ENCODE peak calls at places on chromosomes 12 and 14, in eight cellular contexts. L, Z, O, M, P, E, U and S are unnamed samples.

GRCh38 chr14:32524609-32525391 is 195.7 kb downstream of the AKAP6 start:
- DNase-seq in M (no peak), U (no peak), E (no peak), L (no peak), Z (no peak), P (peak), O (no peak), S (peak)

GRCh38 chr14:26385302-26385701 is 212.5 kb downstream of the NOVA1 start:
- DNase-seq in E (no peak), M (no peak), L (no peak), P (no peak), O (no peak), U (no peak), Z (no peak), S (no peak)

GRCh38 chr14:22939684-22940083 is 10.5 kb upstream of the PRMT5 start:
- DNase-seq in E (no peak), L (no peak), P (peak), M (no peak), O (peak), U (no peak), Z (no peak), S (no peak)

GRCh38 chr12:6090786-6091185 is 33.7 kb downstream of the VWF start:
- DNase-seq in E (no peak), O (no peak), Z (peak), P (peak), U (no peak), M (no peak), L (no peak), S (peak)

GRCh38 chr12:19576421-19576925 is 137.2 kb downstream of the AEBP2 start:
- DNase-seq in P (peak), Z (no peak), M (no peak), O (no peak), L (no peak), U (no peak), E (no peak), S (no peak)

GRCh38 chr12:2900642-2901041 is 10.0 kb downstream of the TULP3 start:
- DNase-seq in M (no peak), E (no peak), P (no peak), O (no peak), L (no peak), Z (no peak), U (no peak), S (no peak)

GRCh38 chr12:25583545-25583944 is 30.5 kb upstream of the LMNTD1 start:
- DNase-seq in Z (no peak), P (peak), M (no peak), U (no peak), E (no peak), O (peak), L (no peak), S (peak)

GRCh38 chr14:100692859-100693558 is 33.7 kb upstream of the DLK1 start:
- DNase-seq in M (peak), O (peak), L (peak), E (no peak), U (no peak), P (peak), Z (no peak), S (peak)

GRCh38 chr14:103628221-103628683 is 759 bp upstream of the KLC1 start:
- DNase-seq in U (peak), E (peak), Z (peak), O (peak), P (peak), L (no peak), M (peak), S (peak)

GRCh38 chr12:92059976-92060375 is 85.7 kb downstream of the BTG1 start:
- DNase-seq in U (no peak), O (peak), L (no peak), Z (no peak), E (no peak), M (no peak), P (peak), S (peak)
- TF ChIP-seq CTCF in U (no peak), O (no peak), L (no peak), Z (no peak), E (no peak), M (no peak), P (no peak), S (no peak)

DNA sequence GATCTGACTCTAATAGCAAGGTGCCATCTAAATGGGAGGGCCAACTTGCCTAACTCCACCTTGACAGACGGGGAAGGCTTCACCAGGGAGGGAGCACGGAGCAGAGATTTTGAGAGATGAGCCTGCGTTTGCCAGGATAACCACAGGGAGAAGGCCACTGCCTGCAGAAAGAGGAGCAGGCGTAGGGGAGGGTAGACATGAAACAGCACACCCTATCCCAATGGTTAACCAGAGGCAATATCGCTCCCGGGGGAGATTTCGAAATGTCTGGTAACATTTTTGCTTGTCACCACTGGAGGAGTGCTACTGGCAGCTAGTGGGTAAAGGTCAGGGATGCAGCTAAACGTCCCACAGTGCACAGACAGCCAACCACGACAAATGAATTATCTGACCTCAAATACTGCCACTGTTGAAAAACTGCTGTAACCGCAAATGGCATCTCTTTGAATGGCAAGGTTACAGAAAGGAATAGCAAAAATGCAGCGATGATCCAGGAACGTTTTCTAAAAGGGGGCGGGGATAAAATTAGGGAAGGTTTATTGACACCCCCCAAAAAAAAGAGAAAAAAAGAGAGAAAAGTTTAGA is 126.0 kb upstream of the ATF7IP start:
- DNase-seq in O (peak), M (no peak), L (no peak), U (no peak), E (peak), Z (no peak), P (no peak), S (no peak)
- TF ChIP-seq CTCF in O (peak), M (peak), L (no peak), U (no peak), E (no peak), Z (no peak), P (no peak), S (no peak)

DNA sequence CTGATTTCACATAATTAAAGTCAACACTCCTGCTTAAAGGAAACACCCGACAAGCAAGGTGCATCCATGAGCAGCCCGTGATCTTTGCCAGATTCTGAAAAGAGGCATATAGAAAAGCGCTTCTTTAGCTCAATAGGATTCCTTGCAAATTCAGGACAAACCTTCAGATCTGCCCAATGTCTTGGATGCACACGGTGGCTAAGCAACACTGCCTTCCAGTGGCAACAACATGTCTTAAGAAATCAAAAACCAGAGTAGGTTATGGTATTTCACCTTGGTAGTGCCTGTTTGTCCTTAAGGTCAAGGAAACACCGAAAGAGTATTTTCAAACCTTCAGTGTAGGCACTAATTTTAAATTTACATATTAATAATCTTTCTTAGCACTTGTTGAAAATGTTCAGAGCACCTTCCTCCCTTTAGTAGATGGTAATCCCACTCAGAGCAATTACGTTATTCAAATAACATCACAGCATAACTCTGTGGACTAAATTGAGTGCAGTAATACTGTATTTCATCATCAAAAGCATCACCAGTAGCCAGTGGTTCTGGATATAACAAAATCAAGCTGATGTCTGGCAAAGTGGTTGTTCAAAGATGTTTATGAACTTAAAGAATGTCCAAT is 58.0 kb upstream of the CDKN3 start:
- DNase-seq in U (no peak), E (no peak), L (no peak), Z (no peak), P (peak), O (peak), M (no peak), S (peak)
- TF ChIP-seq CTCF in U (no peak), E (no peak), L (peak), Z (peak), P (peak), O (peak), M (peak), S (peak)

GRCh38 chr14:75431827-75432226 is 4.0 kb downstream of the JDP2 start:
- DNase-seq in O (no peak), U (no peak), L (no peak), P (no peak), E (no peak), M (no peak), Z (no peak), S (no peak)

GRCh38 chr14:75430526-75430925 is 2.7 kb downstream of the JDP2 start:
- DNase-seq in U (no peak), P (peak), Z (peak), O (no peak), E (no peak), M (no peak), L (no peak), S (no peak)

GRCh38 chr14:75432406-75432805 is 4.6 kb downstream of the JDP2 start:
- DNase-seq in U (no peak), Z (no peak), O (no peak), M (no peak), L (no peak), P (no peak), E (no peak), S (no peak)

GRCh38 chr14:75430106-75430505 is 2.3 kb downstream of the JDP2 start:
- DNase-seq in O (no peak), E (no peak), L (no peak), Z (no peak), M (no peak), P (peak), U (no peak), S (no peak)

DNA sequence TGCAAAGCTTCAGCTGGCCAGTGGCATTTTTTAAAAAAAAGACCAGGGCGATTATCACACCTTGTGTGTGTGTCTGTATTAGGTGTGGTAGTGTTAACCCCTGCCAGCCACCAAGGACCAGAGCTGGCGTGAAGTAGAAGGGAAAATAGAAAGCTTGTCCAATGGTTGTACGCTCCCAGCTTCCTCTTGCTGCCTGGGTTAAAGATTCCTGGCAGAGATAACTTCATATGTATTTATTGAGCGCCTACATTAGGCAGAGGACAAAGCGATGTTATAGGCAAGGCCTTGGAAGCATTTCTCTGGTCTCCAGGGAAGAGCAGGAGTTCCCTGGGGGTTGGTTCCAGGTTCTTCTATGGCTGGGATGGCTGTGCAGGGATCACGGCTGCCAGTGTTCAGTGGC is 3.2 kb downstream of the JDP2 start:
- DNase-seq in U (no peak), Z (no peak), E (no peak), M (no peak), L (no peak), O (no peak), P (no peak), S (no peak)
- TF ChIP-seq CTCF in U (no peak), Z (no peak), E (no peak), M (no peak), L (no peak), O (no peak), P (no peak), S (no peak)

GRCh38 chr12:49288412-49288853 is 6.5 kb upstream of the PRPH start:
- DNase-seq in M (no peak), O (peak), Z (no peak), U (peak), E (peak), P (peak), L (no peak), S (peak)
- TF ChIP-seq CTCF in M (peak), O (peak), Z (peak), U (peak), E (peak), P (peak), L (peak), S (peak)

DNA sequence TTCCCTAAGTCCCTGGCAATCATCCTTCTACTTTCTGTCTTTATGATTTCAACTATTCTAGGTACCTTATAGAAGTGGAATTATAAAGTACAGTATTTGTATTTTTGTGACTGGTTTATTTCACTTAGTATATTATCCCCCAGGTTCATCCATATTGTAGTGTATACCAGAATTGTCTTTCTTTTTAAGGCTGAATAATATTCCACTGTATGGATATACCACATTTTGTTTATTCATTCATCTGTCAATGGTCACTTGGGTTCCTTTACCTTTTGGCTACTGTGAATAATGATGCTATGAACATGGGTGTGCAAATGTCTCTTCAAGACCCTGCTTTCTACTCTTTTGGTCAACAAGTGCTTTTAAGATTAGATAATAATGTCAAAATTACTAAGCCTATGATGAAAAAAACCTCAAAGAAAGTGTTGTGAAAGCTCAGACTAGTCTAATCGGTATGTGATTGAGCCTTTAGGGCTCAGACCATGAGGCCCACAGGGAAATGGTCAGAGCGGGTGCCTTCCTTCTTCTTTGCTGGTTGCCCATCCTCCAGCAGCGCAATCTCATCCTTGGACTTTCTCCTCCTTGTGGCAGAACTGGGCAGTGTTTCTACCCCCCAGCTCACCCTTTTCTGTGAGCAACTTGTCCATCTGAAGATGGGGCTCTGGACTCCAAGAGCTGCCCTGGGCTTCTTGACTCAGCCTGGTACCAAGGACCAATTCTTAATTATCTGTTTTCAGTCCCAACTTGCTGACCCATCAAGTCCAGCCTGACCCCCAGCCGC is 105.4 kb downstream of the TTC8 start:
- DNase-seq in U (no peak), Z (no peak), O (no peak), E (no peak), L (no peak), P (no peak), M (no peak), S (no peak)
- TF ChIP-seq CTCF in U (no peak), Z (no peak), O (peak), E (no peak), L (no peak), P (peak), M (no peak), S (no peak)

DNA sequence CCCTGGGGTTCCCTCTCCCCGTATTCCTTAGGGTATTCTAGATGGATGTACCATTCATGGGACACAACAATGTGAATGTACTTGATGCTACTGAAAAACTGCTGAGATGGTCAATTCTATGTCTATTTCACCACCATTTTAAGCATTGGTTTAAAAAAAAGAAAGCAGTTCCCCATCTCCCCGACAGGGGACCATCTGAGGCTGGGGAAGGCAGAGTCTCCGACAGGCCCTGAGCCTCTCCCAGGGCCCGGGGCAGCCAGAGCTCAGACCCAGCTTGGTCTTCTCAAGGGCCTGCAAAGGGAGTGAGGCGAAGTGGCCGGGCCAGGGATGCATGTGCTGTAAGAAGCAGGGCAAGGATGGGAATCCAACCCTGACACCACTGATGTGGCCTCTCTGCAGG is 234.2 kb downstream of the BCL11B start:
- DNase-seq in M (no peak), E (no peak), O (no peak), P (no peak), L (no peak), U (no peak), Z (no peak), S (peak)
- TF ChIP-seq CTCF in M (no peak), E (no peak), O (peak), P (no peak), L (no peak), U (no peak), Z (no peak), S (no peak)